ENCODE peak calls at places on chromosomes 2 and 18, in seven cellular contexts. D, R, Z, S, K, I and T are unnamed samples. For H3K9me3, the result is how much of the 10 kb centered on the place peaks cover.

GRCh38 chr2:109242222-109242653 is 113.2 kb downstream of the SH3RF3 start:
- DNase-seq in D (no peak), R (peak), Z (no peak), S (no peak), K (peak), I (no peak), T (no peak)

GRCh38 chr2:97751752-97752151 is 38.4 kb downstream of the ZAP70 start:
- DNase-seq in D (no peak), R (no peak), Z (no peak), S (no peak), K (no peak), I (no peak), T (no peak)

GRCh38 chr2:138275881-138276280 is 225.7 kb upstream of the SPOPL start:
- DNase-seq in D (no peak), R (no peak), Z (no peak), S (no peak), K (no peak), I (no peak), T (no peak)

GRCh38 chr2:217797661-217798069 is 205.1 kb downstream of the TNS1 start:
- DNase-seq in D (peak), R (peak), Z (peak), S (peak), K (peak), I (no peak), T (no peak)

GRCh38 chr18:11387880-11388279 is 221.5 kb upstream of the SLC35G4 start:
- DNase-seq in D (peak), R (no peak), Z (peak), S (peak), K (no peak), I (peak), T (no peak)

GRCh38 chr2:11387831-11388230 is 43.4 kb upstream of the ROCK2 start:
- DNase-seq in D (no peak), R (no peak), Z (no peak), S (peak), K (no peak), I (peak), T (no peak)

GRCh38 chr2:191598296-191598695 is 79.6 kb upstream of the NABP1 start:
- DNase-seq in D (no peak), R (no peak), Z (no peak), S (no peak), K (no peak), I (no peak), T (no peak)

GRCh38 chr2:236334122-236334876 is 70.1 kb upstream of the ASB18 start:
- DNase-seq in D (no peak), R (no peak), Z (no peak), S (no peak), K (no peak), I (no peak), T (peak)

GRCh38 chr18:22175326-22175725 is 5.9 kb downstream of the GATA6 start:
- DNase-seq in D (no peak), R (no peak), Z (no peak), S (no peak), K (no peak), I (no peak), T (no peak)

GRCh38 chr2:223941579-223942277 is 3.4 kb downstream of the WDFY1 start:
- DNase-seq in D (no peak), R (no peak), Z (no peak), S (no peak), K (no peak), I (peak), T (no peak)

GRCh38 chr2:109712746-109713145 is 81.4 kb upstream of the RGPD5 start:
- DNase-seq in D (no peak), R (no peak), Z (no peak), S (peak), K (peak), I (no peak), T (no peak)

GRCh38 chr2:31107588-31108300 is 30.5 kb downstream of the GALNT14 start:
- DNase-seq in D (no peak), R (no peak), Z (no peak), S (no peak), K (no peak), I (no peak), T (peak)

GRCh38 chr2:33603416-33603815 is 4.3 kb upstream of the FAM98A start:
- DNase-seq in D (no peak), R (no peak), Z (no peak), S (no peak), K (no peak), I (no peak), T (no peak)

GRCh38 chr18:24259869-24260662 is 121.2 kb downstream of the CABYR start:
- DNase-seq in D (no peak), R (no peak), Z (no peak), S (no peak), K (no peak), I (no peak), T (no peak)

GRCh38 chr2:18559531-18559930 is 922 bp downstream of the RDH14 start:
- DNase-seq in D (no peak), R (no peak), Z (peak), S (no peak), K (no peak), I (no peak), T (no peak)

GRCh38 chr18:52499018-52499417 is 159.0 kb downstream of the DCC start:
- DNase-seq in D (no peak), R (no peak), Z (no peak), S (no peak), K (no peak), I (no peak), T (no peak)

GRCh38 chr2:234377761-234378341 is 119.0 kb downstream of the ARL4C start:
- DNase-seq in D (no peak), R (no peak), Z (no peak), S (no peak), K (no peak), I (no peak), T (no peak)

GRCh38 chr18:25661836-25662235 is 309.9 kb upstream of the ZNF521 start:
- DNase-seq in D (no peak), R (no peak), Z (no peak), S (no peak), K (no peak), I (no peak), T (no peak)

GRCh38 chr2:144377929-144378328 is 142.0 kb downstream of the ZEB2 start:
- DNase-seq in D (no peak), R (no peak), Z (no peak), S (no peak), K (no peak), I (no peak), T (no peak)

GRCh38 chr2:177289824-177290632 is 25.5 kb upstream of the NFE2L2 start:
- DNase-seq in D (no peak), R (no peak), Z (no peak), S (no peak), K (no peak), I (no peak), T (no peak)

GRCh38 chr18:22297008-22297407 is 120.7 kb downstream of the CTAGE1 start:
- DNase-seq in D (no peak), R (no peak), Z (no peak), S (no peak), K (no peak), I (no peak), T (no peak)

GRCh38 chr2:95076705-95077520 is 44.7 kb downstream of the MRPS5 start:
- DNase-seq in D (peak), R (peak), Z (peak), S (peak), K (peak), I (peak), T (peak)

GRCh38 chr2:181674466-181674865 is 5.9 kb downstream of the NEUROD1 start:
- DNase-seq in D (no peak), R (no peak), Z (no peak), S (no peak), K (no peak), I (no peak), T (no peak)

GRCh38 chr2:237743561-237744269 is 54.9 kb upstream of the RBM44 start:
- DNase-seq in D (no peak), R (no peak), Z (no peak), S (no peak), K (no peak), I (no peak), T (no peak)

GRCh38 chr18:332007-332406 is 64.2 kb upstream of the THOC1 start:
- DNase-seq in D (no peak), R (no peak), Z (no peak), S (no peak), K (no peak), I (peak), T (no peak)

GRCh38 chr2:229920011-229920781 is 1.6 kb downstream of the TRIP12 start:
- DNase-seq in D (no peak), R (no peak), Z (no peak), S (no peak), K (no peak), I (peak), T (no peak)

GRCh38 chr2:85661139-85661858 is 6.7 kb downstream of the SFTPB start:
- DNase-seq in D (no peak), R (no peak), Z (no peak), S (no peak), K (peak), I (no peak), T (no peak)

GRCh38 chr18:58756596-58757240 is 85.5 kb downstream of the MALT1 start:
- DNase-seq in D (no peak), R (no peak), Z (no peak), S (no peak), K (no peak), I (no peak), T (peak)

GRCh38 chr18:58753976-58754375 is 82.7 kb downstream of the MALT1 start:
- DNase-seq in D (no peak), R (no peak), Z (no peak), S (no peak), K (no peak), I (no peak), T (no peak)

GRCh38 chr18:58755304-58756010 is 84.2 kb downstream of the MALT1 start:
- DNase-seq in D (no peak), R (no peak), Z (no peak), S (no peak), K (no peak), I (peak), T (peak)

GRCh38 chr18:58756148-58756547 is 84.9 kb downstream of the MALT1 start:
- DNase-seq in D (no peak), R (no peak), Z (no peak), S (no peak), K (no peak), I (no peak), T (peak)

DNA sequence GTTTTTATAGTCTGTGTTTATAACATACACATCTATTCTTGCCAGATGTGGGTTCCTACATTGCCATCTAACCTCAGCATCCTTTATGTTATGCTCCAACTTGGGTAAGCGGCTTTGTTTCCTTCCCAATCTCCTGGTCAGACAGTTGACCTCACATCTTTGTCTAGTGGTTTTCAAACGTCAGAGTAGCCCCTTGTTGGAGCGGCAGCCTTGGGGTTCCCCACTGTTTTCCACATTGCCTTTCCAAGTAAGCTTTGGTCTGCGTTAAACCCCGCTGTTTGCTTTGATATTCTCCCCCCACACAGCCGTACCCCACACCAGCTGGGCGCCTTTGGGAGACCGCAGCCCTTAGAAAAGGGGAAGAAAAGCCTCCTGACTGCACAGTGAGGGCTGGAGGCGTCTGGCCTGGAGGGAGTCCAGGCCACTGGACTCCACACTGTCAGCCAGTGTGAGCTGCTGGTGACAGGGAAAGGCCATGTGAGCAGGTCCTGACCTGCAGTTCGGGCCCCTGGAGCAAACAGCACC is 83.3 kb downstream of the MALT1 start:
- DNase-seq in D (no peak), R (no peak), Z (no peak), S (no peak), K (no peak), I (peak), T (no peak)
- TF ChIP-seq POLR2AphosphoS5 in D (no peak), R (no peak), Z (no peak), S (no peak), K (no peak), I (no peak), T (no peak)

GRCh38 chr2:29361255-29361654 is 246.0 kb downstream of the CLIP4 start:
- DNase-seq in D (no peak), R (no peak), Z (no peak), S (no peak), K (no peak), I (no peak), T (no peak)
- TF ChIP-seq EP300 in D (no peak), R (no peak), Z (no peak), S (no peak), K (no peak), I (no peak), T (no peak)

GRCh38 chr18:70578480-70578879 is 289.6 kb downstream of the SOCS6 start:
- DNase-seq in D (no peak), R (no peak), Z (no peak), S (no peak), K (no peak), I (no peak), T (no peak)

GRCh38 chr18:70576281-70577022 is 287.6 kb downstream of the SOCS6 start:
- DNase-seq in D (no peak), R (no peak), Z (no peak), S (no peak), K (no peak), I (no peak), T (no peak)

DNA sequence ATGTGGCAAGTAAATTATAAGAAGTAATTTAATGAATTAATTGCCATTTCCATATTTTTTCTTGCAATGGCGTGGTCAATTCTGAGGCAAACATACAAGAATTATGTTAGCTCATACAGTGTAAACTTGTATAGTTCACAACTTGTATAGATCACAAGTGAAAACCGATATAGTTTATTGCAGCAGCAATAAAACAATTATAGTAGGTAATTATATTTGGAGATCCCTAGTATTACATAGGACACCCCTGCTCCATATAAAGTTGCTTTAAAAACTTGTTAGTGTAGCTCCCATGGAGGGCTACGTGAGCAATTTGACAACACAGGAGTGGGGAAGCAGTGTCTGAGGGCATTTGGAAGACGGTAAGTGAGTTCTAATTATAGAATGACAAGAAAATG is 288.2 kb downstream of the SOCS6 start:
- DNase-seq in D (no peak), R (no peak), Z (no peak), S (no peak), K (no peak), I (no peak), T (no peak)
- H3K9me3 ChIP-seq in D (under half), R (under half), Z (under half), S (under half), K (under half), I (under half), T (under half)

GRCh38 chr2:206274434-206275273 is at the start of gene ZDBF2:
- DNase-seq in D (peak), R (no peak), Z (peak), S (peak), K (peak), I (peak), T (no peak)
- TF ChIP-seq POLR2AphosphoS5 in D (no peak), R (no peak), Z (no peak), S (no peak), K (peak), I (no peak), T (peak)

DNA sequence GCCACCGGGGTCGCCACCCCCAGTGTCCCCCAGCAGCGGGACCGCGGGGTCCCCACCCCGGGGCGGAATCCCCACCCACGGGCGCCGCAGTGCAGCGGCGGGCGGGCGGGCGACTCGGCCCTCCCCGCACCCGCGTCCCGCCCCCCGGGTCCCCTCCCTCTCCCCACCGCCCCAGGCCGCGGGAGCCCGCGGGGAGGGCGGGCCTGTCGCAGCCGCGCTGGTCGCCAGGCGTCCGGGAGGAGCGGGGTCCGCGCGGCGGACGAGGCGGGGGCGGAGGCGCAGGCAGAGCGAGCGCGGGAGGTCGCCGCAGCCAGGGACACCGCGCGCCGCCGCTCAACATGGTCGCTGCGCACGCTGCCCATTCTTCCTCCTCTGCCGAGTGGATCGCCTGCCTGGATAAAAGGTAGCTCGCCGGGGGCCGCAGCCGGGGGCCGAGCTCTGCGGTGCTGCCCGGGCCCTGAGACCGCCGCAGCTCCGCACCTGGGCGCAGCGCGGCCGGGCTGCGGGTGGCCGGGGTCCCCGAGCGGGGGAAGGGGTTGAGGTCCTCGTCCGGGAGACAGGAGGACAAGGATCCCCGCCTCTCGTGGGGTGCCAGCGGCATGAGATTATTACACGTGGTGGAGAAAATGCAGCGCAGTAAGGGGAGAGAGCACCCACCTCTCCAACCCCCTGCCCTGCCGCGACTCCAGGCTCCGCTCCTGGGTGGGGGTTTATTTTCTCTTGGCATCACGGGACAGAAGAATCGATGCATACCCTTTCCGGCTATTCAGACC is at the start of gene RAPGEF4:
- DNase-seq in D (peak), R (no peak), Z (peak), S (no peak), K (no peak), I (no peak), T (no peak)
- TF ChIP-seq EP300 in D (no peak), R (no peak), Z (no peak), S (no peak), K (no peak), I (no peak), T (no peak)

GRCh38 chr2:197804758-197805597 is 585 bp downstream of the PLCL1 start:
- DNase-seq in D (peak), R (peak), Z (peak), S (no peak), K (peak), I (no peak), T (no peak)

GRCh38 chr2:197804049-197804757 is at the start of gene PLCL1:
- DNase-seq in D (peak), R (peak), Z (peak), S (peak), K (peak), I (peak), T (peak)

GRCh38 chr2:197800091-197800490 is 4.3 kb upstream of the PLCL1 start:
- DNase-seq in D (no peak), R (no peak), Z (no peak), S (no peak), K (no peak), I (no peak), T (no peak)

GRCh38 chr2:197805598-197806316 is 1.4 kb downstream of the PLCL1 start:
- DNase-seq in D (peak), R (no peak), Z (no peak), S (no peak), K (no peak), I (no peak), T (no peak)

GRCh38 chr2:197803033-197803444 is 1.4 kb upstream of the PLCL1 start:
- DNase-seq in D (peak), R (no peak), Z (peak), S (no peak), K (no peak), I (no peak), T (no peak)
- H3K9me3 ChIP-seq in D (under half), R (under half), Z (under half), S (under half), K (under half), I (under half), T (under half)

DNA sequence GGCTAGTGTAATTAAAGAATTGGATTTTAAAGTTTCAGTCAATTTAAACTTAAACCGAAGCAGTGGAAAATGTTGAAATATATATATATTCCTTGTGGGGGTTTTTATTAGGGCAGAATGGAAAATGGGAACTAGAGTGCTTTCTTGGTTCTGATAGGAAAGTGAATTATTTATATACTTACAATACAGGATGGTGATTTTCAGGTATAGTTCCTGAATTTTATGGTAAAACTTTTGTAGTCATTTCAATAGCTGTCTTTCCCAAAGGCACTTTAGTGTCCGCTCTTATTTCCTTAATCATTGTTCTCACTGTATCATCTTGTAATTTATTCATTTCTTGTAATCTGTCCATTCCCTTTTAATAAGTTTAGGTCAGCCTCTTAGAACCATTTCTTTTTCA is 1.9 kb downstream of the RPL37A start:
- DNase-seq in D (no peak), R (no peak), Z (no peak), S (no peak), K (no peak), I (no peak), T (no peak)
- TF ChIP-seq POLR2AphosphoS5 in D (no peak), R (no peak), Z (no peak), S (no peak), K (no peak), I (no peak), T (no peak)

GRCh38 chr2:159146930-159147666 is 139.4 kb downstream of the WDSUB1 start:
- DNase-seq in D (no peak), R (peak), Z (no peak), S (peak), K (no peak), I (peak), T (no peak)
- TF ChIP-seq EP300 in D (no peak), R (no peak), Z (no peak), S (no peak), K (no peak), I (no peak), T (no peak)